ENCODE peak calls at places on chromosomes 16 and 17, in four cellular contexts. One of them, this sample, is unnamed.

GRCh38 chr16:83219285-83219684 is 588.5 kb upstream of the HSBP1 start:
- DNase-seq in CD4-positive, alpha-beta T cell: no peak
- DNase-seq in omental fat pad: no peak
- DNase-seq in GM13977: no peak
- DNase-seq in this sample: no peak

GRCh38 chr16:57645691-57646387 is 17.4 kb downstream of the ADGRG1 start:
- DNase-seq in GM13977: no peak
- DNase-seq in CD4-positive, alpha-beta T cell: no peak
- DNase-seq in omental fat pad: no peak
- DNase-seq in this sample: no peak

GRCh38 chr16:49649013-49649785 is 206.7 kb downstream of the ZNF423 start:
- DNase-seq in GM13977: no peak
- DNase-seq in CD4-positive, alpha-beta T cell: no peak
- DNase-seq in omental fat pad: no peak
- DNase-seq in this sample: no peak

GRCh38 chr17:29108806-29109476 is 66.0 kb downstream of the PIPOX start:
- DNase-seq in CD4-positive, alpha-beta T cell: no peak
- DNase-seq in GM13977: no peak
- DNase-seq in omental fat pad: no peak
- DNase-seq in this sample: no peak

GRCh38 chr16:21283521-21284289 is 5.6 kb upstream of the CRYM start:
- DNase-seq in omental fat pad: no peak
- DNase-seq in GM13977: peak; percentile 60
- DNase-seq in CD4-positive, alpha-beta T cell: no peak
- DNase-seq in this sample: peak; percentile 62

GRCh38 chr17:31467502-31468256 is 76.2 kb downstream of the RAB11FIP4 start:
- DNase-seq in GM13977: no peak
- DNase-seq in CD4-positive, alpha-beta T cell: no peak
- DNase-seq in omental fat pad: no peak
- DNase-seq in this sample: no peak

GRCh38 chr17:4949321-4950074 is 1.2 kb upstream of the PFN1 start:
- DNase-seq in omental fat pad: no peak
- DNase-seq in GM13977: peak; percentile 91
- DNase-seq in CD4-positive, alpha-beta T cell: peak; percentile 65
- DNase-seq in this sample: peak; percentile 93

GRCh38 chr17:77145635-77146632 is 5.2 kb downstream of the SEC14L1 start:
- DNase-seq in GM13977: peak; percentile 49
- DNase-seq in omental fat pad: no peak
- DNase-seq in CD4-positive, alpha-beta T cell: no peak
- DNase-seq in this sample: peak; percentile 52

GRCh38 chr16:82675300-82675699 is 48.5 kb downstream of the CDH13 start:
- DNase-seq in GM13977: no peak
- DNase-seq in omental fat pad: no peak
- DNase-seq in CD4-positive, alpha-beta T cell: no peak
- DNase-seq in this sample: no peak

GRCh38 chr17:32110596-32110995 is 31.7 kb upstream of the RHOT1 start:
- DNase-seq in omental fat pad: no peak
- DNase-seq in CD4-positive, alpha-beta T cell: no peak
- DNase-seq in GM13977: no peak
- DNase-seq in this sample: no peak

GRCh38 chr17:333626-334396 is 18.8 kb downstream of the RPH3AL start:
- DNase-seq in GM13977: no peak
- DNase-seq in CD4-positive, alpha-beta T cell: peak; percentile 39
- DNase-seq in omental fat pad: no peak
- DNase-seq in this sample: no peak

DNA sequence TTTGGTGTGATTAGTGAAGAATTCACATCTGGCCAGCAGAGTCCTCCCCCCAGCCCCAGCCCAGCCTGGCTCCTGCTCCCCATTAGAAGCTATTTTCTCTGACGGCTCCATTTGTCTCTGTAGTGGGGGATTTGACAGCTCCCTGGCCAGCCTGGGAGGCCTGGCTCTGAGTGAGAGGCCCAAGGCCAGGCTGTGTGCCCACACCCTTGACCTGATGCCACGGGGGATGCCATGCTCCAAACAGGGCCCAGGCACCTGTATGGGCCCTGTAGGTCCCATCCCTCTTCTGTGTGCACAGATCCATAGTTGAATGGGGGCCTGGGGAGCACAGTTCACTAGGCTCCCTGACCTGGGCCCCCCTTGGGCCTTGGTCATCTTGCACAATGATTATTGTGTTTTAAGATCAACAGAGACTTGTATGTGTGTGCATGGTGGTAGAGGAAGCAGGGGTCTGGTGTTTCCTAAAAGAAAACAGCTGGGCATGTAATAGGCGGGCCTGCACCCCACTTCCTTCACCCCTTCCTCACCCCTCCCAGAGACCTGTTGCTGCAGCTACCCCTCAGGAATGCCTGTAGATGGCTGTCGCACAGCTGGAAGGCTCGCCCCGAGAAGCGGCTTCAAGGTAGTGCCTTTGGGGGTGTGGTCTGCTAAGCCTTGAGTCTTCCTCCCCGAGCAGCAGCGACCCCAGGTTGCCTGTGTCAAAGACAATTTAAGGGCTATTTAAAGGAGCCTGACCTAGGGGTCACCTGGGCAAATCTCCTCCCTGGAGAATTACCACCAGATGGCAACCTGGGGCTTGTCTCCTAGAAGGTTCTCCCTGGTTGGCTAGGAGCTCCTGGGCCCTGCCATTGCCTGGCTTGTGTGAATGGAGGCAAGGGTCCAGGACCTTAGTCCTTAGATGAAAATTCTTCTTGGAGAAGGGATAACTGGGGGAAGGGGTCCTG is 51.0 kb upstream of the TAC4 start:
- DNase-seq in GM13977: no peak
- DNase-seq in omental fat pad: no peak
- DNase-seq in CD4-positive, alpha-beta T cell: no peak
- DNase-seq in this sample: no peak
- TF ChIP-seq CTCF in GM13977: no peak
- TF ChIP-seq CTCF in omental fat pad: no peak
- TF ChIP-seq CTCF in CD4-positive, alpha-beta T cell: no peak
- TF ChIP-seq CTCF in this sample: no peak

GRCh38 chr17:42853004-42853403 is 2.0 kb downstream of the AOC3 start:
- DNase-seq in omental fat pad: no peak
- DNase-seq in CD4-positive, alpha-beta T cell: no peak
- DNase-seq in GM13977: no peak
- DNase-seq in this sample: no peak
- TF ChIP-seq CTCF in omental fat pad: no peak
- TF ChIP-seq CTCF in CD4-positive, alpha-beta T cell: no peak
- TF ChIP-seq CTCF in GM13977: no peak
- TF ChIP-seq CTCF in this sample: no peak

DNA sequence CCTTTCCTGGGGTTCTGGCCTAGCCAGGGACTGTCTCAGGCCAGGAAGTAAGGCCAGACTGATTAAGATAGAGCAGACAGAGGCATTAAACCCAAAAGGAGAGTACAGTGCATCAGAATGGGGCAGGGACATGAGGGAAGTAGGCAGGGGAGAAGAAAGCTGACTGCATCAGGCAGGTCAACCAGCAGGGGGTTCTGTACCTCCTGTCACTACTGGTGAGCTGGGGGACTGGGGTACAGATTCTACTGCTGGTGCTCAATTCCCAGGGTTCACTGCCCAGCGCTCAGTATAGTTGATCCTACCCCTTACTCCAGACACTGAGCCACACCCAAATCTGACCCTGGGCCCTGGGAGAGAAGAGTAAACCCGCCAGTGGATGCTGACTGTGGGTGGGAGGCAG is 12.9 kb upstream of the MTMR4 start:
- DNase-seq in omental fat pad: no peak
- DNase-seq in CD4-positive, alpha-beta T cell: no peak
- DNase-seq in GM13977: no peak
- DNase-seq in this sample: no peak
- TF ChIP-seq CTCF in omental fat pad: no peak
- TF ChIP-seq CTCF in CD4-positive, alpha-beta T cell: no peak
- TF ChIP-seq CTCF in GM13977: peak; percentile 28
- TF ChIP-seq CTCF in this sample: no peak

DNA sequence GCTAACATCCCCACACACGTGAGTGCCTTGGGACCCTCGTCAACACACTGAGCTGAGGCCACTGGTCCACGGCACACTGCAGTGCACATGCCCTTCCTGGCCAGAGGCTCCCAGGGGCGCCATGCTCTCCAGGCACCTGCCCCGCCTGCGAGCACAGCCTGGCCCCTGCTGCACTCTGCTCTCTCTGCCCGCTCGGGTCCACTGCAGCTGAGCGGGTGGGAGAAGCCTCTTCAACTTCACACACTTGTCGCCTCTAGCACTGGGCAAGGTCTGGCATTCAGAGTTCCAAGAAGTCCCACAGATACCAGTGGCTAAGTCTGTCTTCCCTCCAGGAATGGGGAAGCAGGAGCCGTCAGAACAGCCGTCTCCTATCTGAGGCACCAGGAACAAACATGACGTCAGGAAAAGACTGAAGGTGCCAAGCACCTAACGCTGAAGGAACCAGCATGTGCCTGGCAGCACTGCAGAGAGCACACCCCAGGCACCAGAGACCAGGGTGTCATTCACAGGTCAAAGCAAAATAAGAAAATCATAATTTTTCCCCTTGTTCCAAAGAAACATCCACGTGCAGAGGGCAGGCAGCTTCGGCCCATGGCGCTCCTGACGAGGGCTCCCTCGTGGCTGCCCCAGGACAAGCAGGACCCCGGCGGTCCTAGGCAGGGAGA is 82.9 kb downstream of the ZNF778 start:
- DNase-seq in GM13977: no peak
- DNase-seq in CD4-positive, alpha-beta T cell: no peak
- DNase-seq in omental fat pad: no peak
- DNase-seq in this sample: no peak
- TF ChIP-seq CTCF in GM13977: no peak
- TF ChIP-seq CTCF in CD4-positive, alpha-beta T cell: no peak
- TF ChIP-seq CTCF in omental fat pad: no peak
- TF ChIP-seq CTCF in this sample: no peak

GRCh38 chr16:1217526-1217925 is 7.5 kb downstream of the TPSG1 start:
- DNase-seq in CD4-positive, alpha-beta T cell: no peak
- DNase-seq in omental fat pad: no peak
- DNase-seq in GM13977: no peak
- DNase-seq in this sample: no peak

GRCh38 chr16:1216296-1216619 is 8.8 kb downstream of the TPSG1 start:
- DNase-seq in CD4-positive, alpha-beta T cell: no peak
- DNase-seq in omental fat pad: no peak
- DNase-seq in GM13977: no peak
- DNase-seq in this sample: no peak

GRCh38 chr16:1214693-1215092 is 10.4 kb downstream of the TPSG1 start:
- DNase-seq in GM13977: no peak
- DNase-seq in omental fat pad: no peak
- DNase-seq in CD4-positive, alpha-beta T cell: no peak
- DNase-seq in this sample: no peak

GRCh38 chr16:1216681-1217400 is 8.2 kb downstream of the TPSG1 start:
- DNase-seq in omental fat pad: no peak
- DNase-seq in GM13977: no peak
- DNase-seq in CD4-positive, alpha-beta T cell: no peak
- DNase-seq in this sample: no peak

DNA sequence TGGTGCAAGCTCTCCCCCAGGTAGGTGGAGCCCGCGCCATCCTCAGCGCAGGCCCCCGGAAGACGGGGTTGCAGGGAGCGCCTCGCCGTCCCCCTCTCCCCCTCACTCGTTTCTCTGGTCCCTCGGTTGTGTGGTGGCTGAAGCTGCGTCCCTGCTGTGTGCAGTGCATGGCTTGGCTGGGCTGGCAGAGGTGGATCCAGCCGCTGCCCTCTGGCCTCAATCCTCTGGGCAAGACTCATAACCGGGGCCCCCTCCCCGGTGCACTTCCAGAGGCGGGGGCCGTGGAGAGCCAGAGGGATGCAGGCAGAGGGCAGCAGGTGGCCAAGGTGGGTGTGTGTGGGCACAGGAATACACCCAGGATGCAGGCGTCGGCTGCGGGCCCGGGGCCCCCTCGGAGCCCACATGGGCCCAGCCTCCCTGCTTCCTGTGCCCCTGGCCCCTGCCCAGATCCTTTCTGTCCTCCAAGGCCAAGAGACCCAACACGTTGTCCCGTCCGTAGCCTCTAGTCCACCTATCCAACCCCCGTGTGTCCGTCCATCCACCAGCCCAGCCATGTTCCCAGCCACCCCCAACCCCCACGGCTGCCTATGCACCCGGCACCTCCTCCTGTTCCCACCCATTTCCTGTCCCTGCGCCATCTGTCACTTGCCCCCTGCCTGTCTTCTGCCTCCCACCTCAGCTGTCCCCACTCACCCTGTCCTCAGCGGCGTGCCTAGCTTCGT is 9.3 kb downstream of the TPSG1 start:
- DNase-seq in CD4-positive, alpha-beta T cell: no peak
- DNase-seq in omental fat pad: no peak
- DNase-seq in GM13977: no peak
- DNase-seq in this sample: no peak
- TF ChIP-seq CTCF in CD4-positive, alpha-beta T cell: no peak
- TF ChIP-seq CTCF in omental fat pad: no peak
- TF ChIP-seq CTCF in GM13977: no peak
- TF ChIP-seq CTCF in this sample: no peak

DNA sequence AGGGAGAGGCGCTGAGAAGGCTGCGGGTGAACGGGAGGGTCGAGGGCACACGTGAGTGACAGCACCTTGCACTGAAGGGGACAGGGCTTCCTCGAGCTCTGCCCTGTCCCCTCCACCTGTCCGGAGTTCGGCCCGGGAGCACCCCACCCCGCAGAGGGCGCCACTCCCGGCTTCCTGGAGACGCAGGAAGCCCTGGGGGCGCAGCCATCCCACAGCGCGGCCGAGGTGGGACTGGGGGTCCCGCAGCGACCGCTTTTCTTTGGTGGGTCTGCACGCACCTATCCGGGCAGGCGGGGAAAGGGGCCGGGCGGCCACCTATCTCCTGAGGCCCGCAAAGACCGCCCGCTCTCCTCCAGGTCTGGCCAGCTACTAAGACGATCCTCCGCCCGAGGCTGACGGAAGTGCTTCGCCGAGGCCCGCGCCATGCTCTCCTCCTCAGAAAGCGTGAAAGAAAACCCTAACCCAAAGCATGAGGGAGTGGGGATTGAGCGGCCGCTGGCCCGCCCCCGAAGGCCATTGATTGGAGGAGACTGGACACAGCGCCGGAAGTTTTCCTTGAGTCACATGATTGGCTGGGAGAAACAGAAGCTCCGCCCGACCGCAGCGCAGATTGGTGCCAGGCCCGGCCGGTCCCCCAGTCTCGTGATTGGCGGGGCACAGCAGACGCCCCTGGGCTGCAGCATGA is 34.4 kb downstream of the DDX19A start:
- DNase-seq in GM13977: peak; percentile 94
- DNase-seq in omental fat pad: peak; percentile 81
- DNase-seq in CD4-positive, alpha-beta T cell: peak; percentile 95
- DNase-seq in this sample: peak; percentile 93
- TF ChIP-seq CTCF in GM13977: peak; percentile 53
- TF ChIP-seq CTCF in omental fat pad: no peak
- TF ChIP-seq CTCF in CD4-positive, alpha-beta T cell: peak; percentile 38
- TF ChIP-seq CTCF in this sample: no peak